ENCODE peak calls at places on chromosomes 13 and 19, in seven cellular contexts. One of them, this sample, is unnamed.

GRCh38 chr13:101144808-101145419 is 271.4 kb downstream of the NALCN start:
- DNase-seq in stimulated activated CD4-positive, alpha-beta T cell treated with anti-CD3 and anti-CD28 coated beads, Interleukin-15, amount 100 ng/mL, for 1 hour: no peak
- DNase-seq in T-cell: no peak
- DNase-seq in activated effector memory CD4-positive, alpha-beta T cell treated with anti-CD3 and anti-CD28 coated beads, Interleukin-2, amount 50 U/mL, for 16 hours: no peak
- DNase-seq in HT1080: peak
- DNase-seq in fibroblast of lung: peak
- DNase-seq in neural crest cell: no peak
- DNase-seq in this sample: peak

GRCh38 chr13:27176772-27177171 is 5.2 kb upstream of the USP12 start:
- DNase-seq in stimulated activated CD4-positive, alpha-beta T cell treated with anti-CD3 and anti-CD28 coated beads, Interleukin-15, amount 100 ng/mL, for 1 hour: no peak
- DNase-seq in T-cell: no peak
- DNase-seq in activated effector memory CD4-positive, alpha-beta T cell treated with anti-CD3 and anti-CD28 coated beads, Interleukin-2, amount 50 U/mL, for 16 hours: no peak
- DNase-seq in HT1080: no peak
- DNase-seq in fibroblast of lung: no peak
- DNase-seq in neural crest cell: no peak
- DNase-seq in this sample: no peak

GRCh38 chr19:43766755-43767043 is 11.9 kb upstream of the SMG9 start:
- DNase-seq in stimulated activated CD4-positive, alpha-beta T cell treated with anti-CD3 and anti-CD28 coated beads, Interleukin-15, amount 100 ng/mL, for 1 hour: no peak
- DNase-seq in T-cell: no peak
- DNase-seq in activated effector memory CD4-positive, alpha-beta T cell treated with anti-CD3 and anti-CD28 coated beads, Interleukin-2, amount 50 U/mL, for 16 hours: no peak
- DNase-seq in HT1080: no peak
- DNase-seq in fibroblast of lung: no peak
- DNase-seq in neural crest cell: no peak
- DNase-seq in this sample: no peak

GRCh38 chr19:18274776-18275356 is 614 bp upstream of the IQCN start:
- DNase-seq in stimulated activated CD4-positive, alpha-beta T cell treated with anti-CD3 and anti-CD28 coated beads, Interleukin-15, amount 100 ng/mL, for 1 hour: no peak
- DNase-seq in T-cell: no peak
- DNase-seq in activated effector memory CD4-positive, alpha-beta T cell treated with anti-CD3 and anti-CD28 coated beads, Interleukin-2, amount 50 U/mL, for 16 hours: no peak
- DNase-seq in HT1080: peak
- DNase-seq in fibroblast of lung: peak
- DNase-seq in neural crest cell: no peak
- DNase-seq in this sample: peak

GRCh38 chr19:5913739-5914357 is at the start of gene CAPS:
- DNase-seq in stimulated activated CD4-positive, alpha-beta T cell treated with anti-CD3 and anti-CD28 coated beads, Interleukin-15, amount 100 ng/mL, for 1 hour: no peak
- DNase-seq in T-cell: no peak
- DNase-seq in activated effector memory CD4-positive, alpha-beta T cell treated with anti-CD3 and anti-CD28 coated beads, Interleukin-2, amount 50 U/mL, for 16 hours: peak
- DNase-seq in HT1080: peak
- DNase-seq in fibroblast of lung: peak
- DNase-seq in neural crest cell: no peak
- DNase-seq in this sample: no peak

GRCh38 chr19:35063940-35064818 is 22.7 kb downstream of the HPN start:
- DNase-seq in stimulated activated CD4-positive, alpha-beta T cell treated with anti-CD3 and anti-CD28 coated beads, Interleukin-15, amount 100 ng/mL, for 1 hour: no peak
- DNase-seq in T-cell: no peak
- DNase-seq in activated effector memory CD4-positive, alpha-beta T cell treated with anti-CD3 and anti-CD28 coated beads, Interleukin-2, amount 50 U/mL, for 16 hours: no peak
- DNase-seq in HT1080: peak
- DNase-seq in fibroblast of lung: peak
- DNase-seq in neural crest cell: no peak
- DNase-seq in this sample: no peak

GRCh38 chr13:51869921-51870320 is 8.2 kb downstream of the CCDC70 start:
- DNase-seq in stimulated activated CD4-positive, alpha-beta T cell treated with anti-CD3 and anti-CD28 coated beads, Interleukin-15, amount 100 ng/mL, for 1 hour: no peak
- DNase-seq in T-cell: no peak
- DNase-seq in activated effector memory CD4-positive, alpha-beta T cell treated with anti-CD3 and anti-CD28 coated beads, Interleukin-2, amount 50 U/mL, for 16 hours: no peak
- DNase-seq in HT1080: no peak
- DNase-seq in fibroblast of lung: no peak
- DNase-seq in neural crest cell: no peak
- DNase-seq in this sample: no peak

GRCh38 chr19:2039959-2040646 is 10.9 kb downstream of the MKNK2 start:
- DNase-seq in stimulated activated CD4-positive, alpha-beta T cell treated with anti-CD3 and anti-CD28 coated beads, Interleukin-15, amount 100 ng/mL, for 1 hour: no peak
- DNase-seq in T-cell: no peak
- DNase-seq in activated effector memory CD4-positive, alpha-beta T cell treated with anti-CD3 and anti-CD28 coated beads, Interleukin-2, amount 50 U/mL, for 16 hours: no peak
- DNase-seq in HT1080: no peak
- DNase-seq in fibroblast of lung: no peak
- DNase-seq in neural crest cell: no peak
- DNase-seq in this sample: no peak

GRCh38 chr19:12837225-12837624 is 1.1 kb upstream of the MAST1 start:
- DNase-seq in stimulated activated CD4-positive, alpha-beta T cell treated with anti-CD3 and anti-CD28 coated beads, Interleukin-15, amount 100 ng/mL, for 1 hour: no peak
- DNase-seq in T-cell: no peak
- DNase-seq in activated effector memory CD4-positive, alpha-beta T cell treated with anti-CD3 and anti-CD28 coated beads, Interleukin-2, amount 50 U/mL, for 16 hours: no peak
- DNase-seq in HT1080: peak
- DNase-seq in fibroblast of lung: no peak
- DNase-seq in neural crest cell: no peak
- DNase-seq in this sample: peak

GRCh38 chr13:41546372-41547252 is 89.3 kb downstream of the RGCC start:
- DNase-seq in stimulated activated CD4-positive, alpha-beta T cell treated with anti-CD3 and anti-CD28 coated beads, Interleukin-15, amount 100 ng/mL, for 1 hour: no peak
- DNase-seq in T-cell: no peak
- DNase-seq in activated effector memory CD4-positive, alpha-beta T cell treated with anti-CD3 and anti-CD28 coated beads, Interleukin-2, amount 50 U/mL, for 16 hours: no peak
- DNase-seq in HT1080: peak
- DNase-seq in fibroblast of lung: peak
- DNase-seq in neural crest cell: no peak
- DNase-seq in this sample: no peak

GRCh38 chr13:29908411-29908810 is 58.0 kb upstream of the UBL3 start:
- DNase-seq in stimulated activated CD4-positive, alpha-beta T cell treated with anti-CD3 and anti-CD28 coated beads, Interleukin-15, amount 100 ng/mL, for 1 hour: no peak
- DNase-seq in T-cell: no peak
- DNase-seq in activated effector memory CD4-positive, alpha-beta T cell treated with anti-CD3 and anti-CD28 coated beads, Interleukin-2, amount 50 U/mL, for 16 hours: no peak
- DNase-seq in HT1080: peak
- DNase-seq in fibroblast of lung: peak
- DNase-seq in neural crest cell: no peak
- DNase-seq in this sample: no peak

GRCh38 chr13:63625869-63626268 is 2210.2 kb upstream of the PCDH20 start:
- DNase-seq in stimulated activated CD4-positive, alpha-beta T cell treated with anti-CD3 and anti-CD28 coated beads, Interleukin-15, amount 100 ng/mL, for 1 hour: no peak
- DNase-seq in T-cell: no peak
- DNase-seq in activated effector memory CD4-positive, alpha-beta T cell treated with anti-CD3 and anti-CD28 coated beads, Interleukin-2, amount 50 U/mL, for 16 hours: no peak
- DNase-seq in HT1080: peak
- DNase-seq in fibroblast of lung: peak
- DNase-seq in neural crest cell: no peak
- DNase-seq in this sample: peak

GRCh38 chr13:84870190-84870589 is 929.0 kb downstream of the SLITRK6 start:
- DNase-seq in stimulated activated CD4-positive, alpha-beta T cell treated with anti-CD3 and anti-CD28 coated beads, Interleukin-15, amount 100 ng/mL, for 1 hour: no peak
- DNase-seq in T-cell: no peak
- DNase-seq in activated effector memory CD4-positive, alpha-beta T cell treated with anti-CD3 and anti-CD28 coated beads, Interleukin-2, amount 50 U/mL, for 16 hours: no peak
- DNase-seq in HT1080: peak
- DNase-seq in fibroblast of lung: no peak
- DNase-seq in neural crest cell: no peak
- DNase-seq in this sample: peak

GRCh38 chr13:23531446-23531845 is 38.8 kb upstream of the TNFRSF19 start:
- DNase-seq in stimulated activated CD4-positive, alpha-beta T cell treated with anti-CD3 and anti-CD28 coated beads, Interleukin-15, amount 100 ng/mL, for 1 hour: no peak
- DNase-seq in T-cell: no peak
- DNase-seq in activated effector memory CD4-positive, alpha-beta T cell treated with anti-CD3 and anti-CD28 coated beads, Interleukin-2, amount 50 U/mL, for 16 hours: no peak
- DNase-seq in HT1080: no peak
- DNase-seq in fibroblast of lung: no peak
- DNase-seq in neural crest cell: no peak
- DNase-seq in this sample: no peak

GRCh38 chr13:95100525-95101121 is 200.6 kb downstream of the ABCC4 start:
- DNase-seq in stimulated activated CD4-positive, alpha-beta T cell treated with anti-CD3 and anti-CD28 coated beads, Interleukin-15, amount 100 ng/mL, for 1 hour: no peak
- DNase-seq in T-cell: no peak
- DNase-seq in activated effector memory CD4-positive, alpha-beta T cell treated with anti-CD3 and anti-CD28 coated beads, Interleukin-2, amount 50 U/mL, for 16 hours: no peak
- DNase-seq in HT1080: peak
- DNase-seq in fibroblast of lung: peak
- DNase-seq in neural crest cell: peak
- DNase-seq in this sample: no peak

GRCh38 chr19:35138305-35138799 is 272 bp upstream of the FXYD1 start:
- DNase-seq in stimulated activated CD4-positive, alpha-beta T cell treated with anti-CD3 and anti-CD28 coated beads, Interleukin-15, amount 100 ng/mL, for 1 hour: no peak
- DNase-seq in T-cell: no peak
- DNase-seq in activated effector memory CD4-positive, alpha-beta T cell treated with anti-CD3 and anti-CD28 coated beads, Interleukin-2, amount 50 U/mL, for 16 hours: no peak
- DNase-seq in HT1080: no peak
- DNase-seq in fibroblast of lung: no peak
- DNase-seq in neural crest cell: no peak
- DNase-seq in this sample: no peak

GRCh38 chr13:99980201-99981114 is 1.1 kb upstream of the ZIC2 start:
- DNase-seq in stimulated activated CD4-positive, alpha-beta T cell treated with anti-CD3 and anti-CD28 coated beads, Interleukin-15, amount 100 ng/mL, for 1 hour: peak
- DNase-seq in T-cell: peak
- DNase-seq in activated effector memory CD4-positive, alpha-beta T cell treated with anti-CD3 and anti-CD28 coated beads, Interleukin-2, amount 50 U/mL, for 16 hours: peak
- DNase-seq in HT1080: peak
- DNase-seq in fibroblast of lung: peak
- DNase-seq in neural crest cell: no peak
- DNase-seq in this sample: peak

GRCh38 chr13:110134801-110135200 is 172.2 kb downstream of the COL4A1 start:
- DNase-seq in stimulated activated CD4-positive, alpha-beta T cell treated with anti-CD3 and anti-CD28 coated beads, Interleukin-15, amount 100 ng/mL, for 1 hour: no peak
- DNase-seq in T-cell: no peak
- DNase-seq in activated effector memory CD4-positive, alpha-beta T cell treated with anti-CD3 and anti-CD28 coated beads, Interleukin-2, amount 50 U/mL, for 16 hours: no peak
- DNase-seq in HT1080: no peak
- DNase-seq in fibroblast of lung: peak
- DNase-seq in neural crest cell: no peak
- DNase-seq in this sample: peak

GRCh38 chr19:35512831-35513230 is 618 bp downstream of the DMKN start:
- DNase-seq in stimulated activated CD4-positive, alpha-beta T cell treated with anti-CD3 and anti-CD28 coated beads, Interleukin-15, amount 100 ng/mL, for 1 hour: no peak
- DNase-seq in T-cell: no peak
- DNase-seq in activated effector memory CD4-positive, alpha-beta T cell treated with anti-CD3 and anti-CD28 coated beads, Interleukin-2, amount 50 U/mL, for 16 hours: no peak
- DNase-seq in HT1080: no peak
- DNase-seq in fibroblast of lung: no peak
- DNase-seq in neural crest cell: no peak
- DNase-seq in this sample: no peak

GRCh38 chr13:42392180-42392579 is 120.2 kb downstream of the AKAP11 start:
- DNase-seq in stimulated activated CD4-positive, alpha-beta T cell treated with anti-CD3 and anti-CD28 coated beads, Interleukin-15, amount 100 ng/mL, for 1 hour: no peak
- DNase-seq in T-cell: no peak
- DNase-seq in activated effector memory CD4-positive, alpha-beta T cell treated with anti-CD3 and anti-CD28 coated beads, Interleukin-2, amount 50 U/mL, for 16 hours: peak
- DNase-seq in HT1080: no peak
- DNase-seq in fibroblast of lung: no peak
- DNase-seq in neural crest cell: no peak
- DNase-seq in this sample: no peak

GRCh38 chr19:3025516-3025890 is 3.6 kb downstream of the TLE2 start:
- DNase-seq in stimulated activated CD4-positive, alpha-beta T cell treated with anti-CD3 and anti-CD28 coated beads, Interleukin-15, amount 100 ng/mL, for 1 hour: no peak
- DNase-seq in T-cell: no peak
- DNase-seq in activated effector memory CD4-positive, alpha-beta T cell treated with anti-CD3 and anti-CD28 coated beads, Interleukin-2, amount 50 U/mL, for 16 hours: no peak
- DNase-seq in HT1080: no peak
- DNase-seq in fibroblast of lung: no peak
- DNase-seq in neural crest cell: no peak
- DNase-seq in this sample: no peak

GRCh38 chr13:33794576-33794975 is 23.4 kb upstream of the RFC3 start:
- DNase-seq in stimulated activated CD4-positive, alpha-beta T cell treated with anti-CD3 and anti-CD28 coated beads, Interleukin-15, amount 100 ng/mL, for 1 hour: no peak
- DNase-seq in T-cell: no peak
- DNase-seq in activated effector memory CD4-positive, alpha-beta T cell treated with anti-CD3 and anti-CD28 coated beads, Interleukin-2, amount 50 U/mL, for 16 hours: no peak
- DNase-seq in HT1080: no peak
- DNase-seq in fibroblast of lung: peak
- DNase-seq in neural crest cell: no peak
- DNase-seq in this sample: no peak

GRCh38 chr13:46751811-46752635 is 44.9 kb downstream of the ESD start:
- DNase-seq in stimulated activated CD4-positive, alpha-beta T cell treated with anti-CD3 and anti-CD28 coated beads, Interleukin-15, amount 100 ng/mL, for 1 hour: no peak
- DNase-seq in T-cell: peak
- DNase-seq in activated effector memory CD4-positive, alpha-beta T cell treated with anti-CD3 and anti-CD28 coated beads, Interleukin-2, amount 50 U/mL, for 16 hours: peak
- DNase-seq in HT1080: peak
- DNase-seq in fibroblast of lung: peak
- DNase-seq in neural crest cell: no peak
- DNase-seq in this sample: no peak

GRCh38 chr19:46732966-46733692 is 12.7 kb upstream of the FKRP start:
- DNase-seq in stimulated activated CD4-positive, alpha-beta T cell treated with anti-CD3 and anti-CD28 coated beads, Interleukin-15, amount 100 ng/mL, for 1 hour: no peak
- DNase-seq in T-cell: no peak
- DNase-seq in activated effector memory CD4-positive, alpha-beta T cell treated with anti-CD3 and anti-CD28 coated beads, Interleukin-2, amount 50 U/mL, for 16 hours: no peak
- DNase-seq in HT1080: no peak
- DNase-seq in fibroblast of lung: peak
- DNase-seq in neural crest cell: no peak
- DNase-seq in this sample: no peak

GRCh38 chr19:50723069-50723468 is at the start of gene CLEC11A:
- DNase-seq in stimulated activated CD4-positive, alpha-beta T cell treated with anti-CD3 and anti-CD28 coated beads, Interleukin-15, amount 100 ng/mL, for 1 hour: no peak
- DNase-seq in T-cell: no peak
- DNase-seq in activated effector memory CD4-positive, alpha-beta T cell treated with anti-CD3 and anti-CD28 coated beads, Interleukin-2, amount 50 U/mL, for 16 hours: no peak
- DNase-seq in HT1080: peak
- DNase-seq in fibroblast of lung: no peak
- DNase-seq in neural crest cell: no peak
- DNase-seq in this sample: peak

GRCh38 chr19:42301646-42302204 is at the start of gene PRR19:
- DNase-seq in stimulated activated CD4-positive, alpha-beta T cell treated with anti-CD3 and anti-CD28 coated beads, Interleukin-15, amount 100 ng/mL, for 1 hour: no peak
- DNase-seq in T-cell: no peak
- DNase-seq in activated effector memory CD4-positive, alpha-beta T cell treated with anti-CD3 and anti-CD28 coated beads, Interleukin-2, amount 50 U/mL, for 16 hours: no peak
- DNase-seq in HT1080: no peak
- DNase-seq in fibroblast of lung: no peak
- DNase-seq in neural crest cell: no peak
- DNase-seq in this sample: peak

GRCh38 chr19:3710265-3710812 is 2.2 kb downstream of the TJP3 start:
- DNase-seq in stimulated activated CD4-positive, alpha-beta T cell treated with anti-CD3 and anti-CD28 coated beads, Interleukin-15, amount 100 ng/mL, for 1 hour: no peak
- DNase-seq in T-cell: no peak
- DNase-seq in activated effector memory CD4-positive, alpha-beta T cell treated with anti-CD3 and anti-CD28 coated beads, Interleukin-2, amount 50 U/mL, for 16 hours: no peak
- DNase-seq in HT1080: peak
- DNase-seq in fibroblast of lung: peak
- DNase-seq in neural crest cell: no peak
- DNase-seq in this sample: peak

GRCh38 chr19:55383789-55384575 is at the start of gene TMEM238:
- DNase-seq in stimulated activated CD4-positive, alpha-beta T cell treated with anti-CD3 and anti-CD28 coated beads, Interleukin-15, amount 100 ng/mL, for 1 hour: peak
- DNase-seq in T-cell: no peak
- DNase-seq in activated effector memory CD4-positive, alpha-beta T cell treated with anti-CD3 and anti-CD28 coated beads, Interleukin-2, amount 50 U/mL, for 16 hours: peak
- DNase-seq in HT1080: no peak
- DNase-seq in fibroblast of lung: peak
- DNase-seq in neural crest cell: no peak
- DNase-seq in this sample: peak

GRCh38 chr19:1747285-1748114 is 5.8 kb upstream of the ONECUT3 start:
- DNase-seq in stimulated activated CD4-positive, alpha-beta T cell treated with anti-CD3 and anti-CD28 coated beads, Interleukin-15, amount 100 ng/mL, for 1 hour: no peak
- DNase-seq in T-cell: no peak
- DNase-seq in activated effector memory CD4-positive, alpha-beta T cell treated with anti-CD3 and anti-CD28 coated beads, Interleukin-2, amount 50 U/mL, for 16 hours: no peak
- DNase-seq in HT1080: peak
- DNase-seq in fibroblast of lung: peak
- DNase-seq in neural crest cell: no peak
- DNase-seq in this sample: peak

GRCh38 chr19:14118165-14119051 is 846 bp upstream of the PRKACA start:
- DNase-seq in stimulated activated CD4-positive, alpha-beta T cell treated with anti-CD3 and anti-CD28 coated beads, Interleukin-15, amount 100 ng/mL, for 1 hour: no peak
- DNase-seq in T-cell: peak
- DNase-seq in activated effector memory CD4-positive, alpha-beta T cell treated with anti-CD3 and anti-CD28 coated beads, Interleukin-2, amount 50 U/mL, for 16 hours: peak
- DNase-seq in HT1080: no peak
- DNase-seq in fibroblast of lung: peak
- DNase-seq in neural crest cell: no peak
- DNase-seq in this sample: peak

GRCh38 chr19:45771331-45771933 is 2.4 kb upstream of the SIX5 start:
- DNase-seq in stimulated activated CD4-positive, alpha-beta T cell treated with anti-CD3 and anti-CD28 coated beads, Interleukin-15, amount 100 ng/mL, for 1 hour: no peak
- DNase-seq in T-cell: no peak
- DNase-seq in activated effector memory CD4-positive, alpha-beta T cell treated with anti-CD3 and anti-CD28 coated beads, Interleukin-2, amount 50 U/mL, for 16 hours: no peak
- DNase-seq in HT1080: no peak
- DNase-seq in fibroblast of lung: no peak
- DNase-seq in neural crest cell: no peak
- DNase-seq in this sample: no peak

GRCh38 chr19:50702870-50703829 is 16.5 kb downstream of the SHANK1 start:
- DNase-seq in stimulated activated CD4-positive, alpha-beta T cell treated with anti-CD3 and anti-CD28 coated beads, Interleukin-15, amount 100 ng/mL, for 1 hour: no peak
- DNase-seq in T-cell: no peak
- DNase-seq in activated effector memory CD4-positive, alpha-beta T cell treated with anti-CD3 and anti-CD28 coated beads, Interleukin-2, amount 50 U/mL, for 16 hours: no peak
- DNase-seq in HT1080: peak
- DNase-seq in fibroblast of lung: no peak
- DNase-seq in neural crest cell: no peak
- DNase-seq in this sample: no peak

GRCh38 chr13:23657056-23657455 is 86.8 kb downstream of the TNFRSF19 start:
- DNase-seq in stimulated activated CD4-positive, alpha-beta T cell treated with anti-CD3 and anti-CD28 coated beads, Interleukin-15, amount 100 ng/mL, for 1 hour: no peak
- DNase-seq in T-cell: no peak
- DNase-seq in activated effector memory CD4-positive, alpha-beta T cell treated with anti-CD3 and anti-CD28 coated beads, Interleukin-2, amount 50 U/mL, for 16 hours: no peak
- DNase-seq in HT1080: no peak
- DNase-seq in fibroblast of lung: no peak
- DNase-seq in neural crest cell: no peak
- DNase-seq in this sample: no peak

GRCh38 chr19:29645911-29646310 is 19.4 kb upstream of the PLEKHF1 start:
- DNase-seq in stimulated activated CD4-positive, alpha-beta T cell treated with anti-CD3 and anti-CD28 coated beads, Interleukin-15, amount 100 ng/mL, for 1 hour: no peak
- DNase-seq in T-cell: no peak
- DNase-seq in activated effector memory CD4-positive, alpha-beta T cell treated with anti-CD3 and anti-CD28 coated beads, Interleukin-2, amount 50 U/mL, for 16 hours: no peak
- DNase-seq in HT1080: peak
- DNase-seq in fibroblast of lung: peak
- DNase-seq in neural crest cell: no peak
- DNase-seq in this sample: no peak

GRCh38 chr13:113118328-113119021 is 4.1 kb upstream of the F10 start:
- DNase-seq in stimulated activated CD4-positive, alpha-beta T cell treated with anti-CD3 and anti-CD28 coated beads, Interleukin-15, amount 100 ng/mL, for 1 hour: no peak
- DNase-seq in T-cell: no peak
- DNase-seq in activated effector memory CD4-positive, alpha-beta T cell treated with anti-CD3 and anti-CD28 coated beads, Interleukin-2, amount 50 U/mL, for 16 hours: peak
- DNase-seq in HT1080: no peak
- DNase-seq in fibroblast of lung: no peak
- DNase-seq in neural crest cell: no peak
- DNase-seq in this sample: no peak

GRCh38 chr19:43465468-43466120 is at the start of gene LYPD3:
- DNase-seq in stimulated activated CD4-positive, alpha-beta T cell treated with anti-CD3 and anti-CD28 coated beads, Interleukin-15, amount 100 ng/mL, for 1 hour: no peak
- DNase-seq in T-cell: no peak
- DNase-seq in activated effector memory CD4-positive, alpha-beta T cell treated with anti-CD3 and anti-CD28 coated beads, Interleukin-2, amount 50 U/mL, for 16 hours: no peak
- DNase-seq in HT1080: no peak
- DNase-seq in fibroblast of lung: no peak
- DNase-seq in neural crest cell: no peak
- DNase-seq in this sample: peak

GRCh38 chr19:50695251-50696064 is 24.1 kb downstream of the SHANK1 start:
- DNase-seq in stimulated activated CD4-positive, alpha-beta T cell treated with anti-CD3 and anti-CD28 coated beads, Interleukin-15, amount 100 ng/mL, for 1 hour: no peak
- DNase-seq in T-cell: no peak
- DNase-seq in activated effector memory CD4-positive, alpha-beta T cell treated with anti-CD3 and anti-CD28 coated beads, Interleukin-2, amount 50 U/mL, for 16 hours: no peak
- DNase-seq in HT1080: no peak
- DNase-seq in fibroblast of lung: no peak
- DNase-seq in neural crest cell: peak
- DNase-seq in this sample: no peak

GRCh38 chr13:45219123-45219891 is 18.5 kb upstream of the KCTD4 start:
- DNase-seq in stimulated activated CD4-positive, alpha-beta T cell treated with anti-CD3 and anti-CD28 coated beads, Interleukin-15, amount 100 ng/mL, for 1 hour: no peak
- DNase-seq in T-cell: no peak
- DNase-seq in activated effector memory CD4-positive, alpha-beta T cell treated with anti-CD3 and anti-CD28 coated beads, Interleukin-2, amount 50 U/mL, for 16 hours: no peak
- DNase-seq in HT1080: no peak
- DNase-seq in fibroblast of lung: peak
- DNase-seq in neural crest cell: no peak
- DNase-seq in this sample: no peak